ENCODE peak calls at places on chromosomes 7 and 10, in seven cellular contexts. W is astrocyte of the spinal cord, D is HFFc6, J is GM20000, Z is nephron progenitor cell, G is psoas muscle, I is fibroblast of lung. K is an unnamed sample.

GRCh38 chr10:124686707-124687376 is 57.3 kb downstream of the FAM53B start:
- DNase-seq in I (no peak), D (no peak), G (peak; percentile 29), J (no peak), W (no peak), Z (no peak), K (no peak)

GRCh38 chr7:134699871-134700270 is 53.2 kb downstream of the BPGM start:
- DNase-seq in I (no peak), D (no peak), Z (no peak), G (no peak), W (no peak), J (no peak), K (no peak)

GRCh38 chr10:6649903-6650302 is 69.8 kb upstream of the PRKCQ start:
- DNase-seq in W (no peak), I (no peak), Z (no peak), J (no peak), G (no peak), D (no peak), K (no peak)

GRCh38 chr7:95420996-95421846 is 13.6 kb downstream of the PON2 start:
- DNase-seq in G (no peak), Z (no peak), W (peak; percentile 36), J (no peak), I (peak; percentile 59), D (no peak), K (no peak)

GRCh38 chr10:43228783-43229207 is 38.1 kb downstream of the RASGEF1A start:
- DNase-seq in G (peak; percentile 6), I (no peak), Z (peak; percentile 1), J (no peak), D (no peak), W (no peak), K (no peak)

GRCh38 chr7:34756691-34757090 is 98.7 kb downstream of the NPSR1 start:
- DNase-seq in I (no peak), Z (no peak), W (no peak), D (no peak), G (no peak), J (no peak), K (no peak)

GRCh38 chr10:8133146-8133545 is 78.7 kb downstream of the GATA3 start:
- DNase-seq in Z (no peak), D (no peak), I (no peak), W (peak; percentile 51), J (peak; percentile 47), G (no peak), K (no peak)

GRCh38 chr7:134364619-134365037 is 47.9 kb upstream of the SLC35B4 start:
- DNase-seq in I (peak; percentile 24), G (no peak), Z (no peak), W (peak; percentile 30), J (no peak), D (peak; percentile 70), K (peak; percentile 61)

GRCh38 chr10:4427524-4427923 is 398.5 kb upstream of the AKR1E2 start:
- DNase-seq in G (no peak), W (no peak), Z (no peak), D (no peak), J (no peak), I (peak; percentile 33), K (no peak)

GRCh38 chr7:45696476-45696875 is 122.3 kb downstream of the ADCY1 start:
- DNase-seq in J (no peak), G (no peak), W (no peak), I (no peak), Z (no peak), D (no peak), K (no peak)

GRCh38 chr7:44291066-44291732 is 34.2 kb downstream of the CAMK2B start:
- DNase-seq in Z (peak; percentile 1), J (no peak), W (peak; percentile 14), I (peak; percentile 93), D (peak; percentile 31), G (no peak), K (no peak)

GRCh38 chr10:6320320-6321010 is 117.7 kb downstream of the PFKFB3 start:
- DNase-seq in W (no peak), G (no peak), Z (no peak), I (no peak), J (peak; percentile 38), D (no peak), K (no peak)

GRCh38 chr7:21580073-21580521 is 37.3 kb downstream of the DNAH11 start:
- DNase-seq in Z (no peak), J (peak; percentile 11), D (peak; percentile 66), G (no peak), I (peak; percentile 94), W (peak; percentile 85), K (peak; percentile 75)

GRCh38 chr10:132364594-132364970 is 32.4 kb upstream of the PWWP2B start:
- DNase-seq in Z (no peak), W (no peak), J (no peak), G (no peak), I (no peak), D (no peak), K (no peak)

GRCh38 chr10:34124522-34125035 is 690.5 kb downstream of the PARD3 start:
- DNase-seq in J (no peak), W (peak; percentile 70), D (peak; percentile 64), G (peak; percentile 21), I (no peak), Z (no peak), K (peak; percentile 25)

GRCh38 chr7:129773871-129774270 is 162.4 kb downstream of the NRF1 start:
- DNase-seq in J (no peak), W (no peak), Z (no peak), G (no peak), I (no peak), D (no peak), K (no peak)

GRCh38 chr7:122305475-122306319 is 1.1 kb upstream of the FEZF1 start:
- DNase-seq in W (peak; percentile 33), G (no peak), D (no peak), Z (peak; percentile 60), J (no peak), I (no peak), K (no peak)

GRCh38 chr10:86648706-86649426 is 5.5 kb upstream of the OPN4 start:
- DNase-seq in W (peak; percentile 48), I (peak; percentile 95), J (no peak), D (peak; percentile 91), Z (no peak), G (peak; percentile 77), K (peak; percentile 96)

GRCh38 chr10:4943821-4944220 is 19.4 kb upstream of the AKR1C1 start:
- DNase-seq in J (no peak), D (no peak), W (no peak), G (no peak), Z (no peak), I (no peak), K (no peak)

GRCh38 chr7:7254908-7255307 is 72.6 kb downstream of the C1GALT1 start:
- DNase-seq in J (no peak), I (no peak), D (no peak), Z (no peak), W (no peak), G (no peak), K (no peak)

GRCh38 chr7:64888901-64889685 is 14.0 kb upstream of the ZNF273 start:
- DNase-seq in Z (peak; percentile 46), D (no peak), W (peak; percentile 12), G (no peak), I (peak; percentile 7), J (peak; percentile 36), K (no peak)

GRCh38 chr10:21075880-21076279 is 178.8 kb upstream of the NEBL start:
- DNase-seq in J (no peak), Z (no peak), D (no peak), G (no peak), W (no peak), I (no peak), K (no peak)

GRCh38 chr10:21078410-21079329 is 181.6 kb upstream of the NEBL start:
- DNase-seq in G (peak; percentile 27), J (peak; percentile 24), Z (peak; percentile 67), W (peak; percentile 74), D (peak; percentile 35), I (peak; percentile 84), K (peak; percentile 67)

GRCh38 chr10:21079330-21079658 is 182.2 kb upstream of the NEBL start:
- DNase-seq in G (no peak), W (no peak), I (no peak), Z (no peak), J (no peak), D (no peak), K (no peak)

GRCh38 chr10:21077681-21078080 is 180.6 kb upstream of the NEBL start:
- DNase-seq in G (no peak), J (no peak), I (no peak), Z (no peak), W (no peak), D (no peak), K (no peak)

DNA sequence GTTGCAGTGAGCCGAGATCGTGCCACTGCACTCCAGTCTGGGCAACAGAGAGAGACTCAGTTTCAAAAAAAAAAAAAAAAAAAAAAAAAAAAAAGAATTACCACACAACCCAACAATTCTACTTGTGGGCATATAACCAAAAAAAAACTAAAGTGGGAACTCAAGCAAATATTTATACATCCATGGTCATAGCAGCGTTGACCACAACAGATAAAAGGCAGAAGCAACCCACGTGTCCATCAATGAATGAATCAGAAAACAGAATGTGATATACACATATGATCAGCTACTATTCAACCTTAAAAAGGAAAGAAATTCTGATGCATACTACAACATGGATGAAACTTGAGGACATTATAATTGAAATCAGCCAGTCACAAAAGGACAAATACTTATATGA is 179.3 kb upstream of the NEBL start:
- DNase-seq in I (no peak), W (no peak), G (no peak), J (no peak), D (no peak), Z (no peak), K (no peak)
- TF ChIP-seq CTCF in I (no peak), W (no peak), G (no peak), J (no peak), D (no peak), Z (no peak), K (no peak)

DNA sequence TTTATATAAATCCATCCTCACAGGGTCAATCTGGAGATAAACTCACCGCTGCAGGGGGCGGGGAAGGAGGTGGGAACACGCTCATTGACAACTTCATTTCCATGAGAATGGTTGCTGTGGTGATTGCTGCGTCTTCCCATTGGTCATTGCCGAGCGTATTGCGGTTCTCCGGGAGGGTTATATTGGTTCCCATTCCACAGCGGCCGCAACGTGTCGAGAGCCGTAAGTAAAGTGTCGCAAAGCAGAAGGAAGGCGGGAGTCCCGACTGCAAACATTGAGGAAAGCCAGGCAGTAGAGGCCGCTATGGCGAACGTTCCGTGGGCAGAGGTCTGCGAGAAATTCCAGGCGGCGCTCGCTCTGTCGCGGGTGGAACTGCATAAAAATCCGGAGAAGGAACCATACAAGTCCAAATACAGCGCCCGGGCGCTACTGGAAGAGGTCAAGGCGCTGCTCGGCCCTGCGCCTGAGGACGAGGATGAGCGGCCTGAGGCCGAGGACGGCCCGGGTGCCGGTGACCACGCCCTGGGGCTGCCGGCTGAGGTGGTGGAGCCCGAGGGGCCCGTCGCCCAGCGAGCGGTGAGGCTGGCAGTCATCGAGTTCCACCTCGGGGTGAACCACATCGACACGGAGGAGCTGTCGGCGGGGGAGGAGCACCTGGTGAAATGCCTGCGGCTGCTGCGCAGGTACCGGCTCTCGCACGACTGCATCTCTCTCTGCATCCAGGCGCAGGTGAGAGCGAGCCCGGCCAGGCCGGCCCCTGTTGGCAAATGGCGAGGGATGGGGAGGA is at the start of gene KIFBP:
- DNase-seq in W (peak; percentile 98), Z (peak; percentile 85), J (peak; percentile 92), G (peak; percentile 91), D (peak; percentile 97), I (peak; percentile 98), K (peak; percentile 99)
- TF ChIP-seq CTCF in W (peak; percentile 65), Z (peak; percentile 25), J (peak; percentile 26), G (peak; percentile 40), D (peak; percentile 74), I (peak; percentile 60), K (peak; percentile 53)

GRCh38 chr10:2800178-2800577 is 267.2 kb upstream of the PFKP start:
- DNase-seq in J (no peak), D (no peak), Z (no peak), I (no peak), W (no peak), G (no peak), K (no peak)
- TF ChIP-seq CTCF in J (no peak), D (no peak), Z (no peak), I (no peak), W (no peak), G (no peak), K (no peak)

GRCh38 chr10:47207894-47208469 is 92.0 kb upstream of the GDF10 start:
- DNase-seq in W (no peak), D (no peak), Z (no peak), G (no peak), I (no peak), J (no peak), K (no peak)
- TF ChIP-seq CTCF in W (no peak), D (no peak), Z (no peak), G (no peak), I (no peak), J (no peak), K (no peak)